ENCODE peak calls at places on chromosomes 11 and 22, in seven cellular contexts. B, K, A, T, H, Q and G are unnamed samples. For H3K4me1, the result is how much of the 10 kb centered on the place peaks cover.

GRCh38 chr22:50529416-50530279 is at the start of gene TYMP:
- DNase-seq in B (no peak), K (no peak), A (peak), T (peak), H (no peak), Q (peak), G (peak)

GRCh38 chr22:37193629-37194191 is 5.7 kb upstream of the C1QTNF6 start:
- DNase-seq in B (peak), K (no peak), A (no peak), T (no peak), H (no peak), Q (peak), G (peak)

GRCh38 chr11:36453678-36454077 is 56.4 kb downstream of the TRAF6 start:
- DNase-seq in B (no peak), K (no peak), A (no peak), T (no peak), H (no peak), Q (no peak), G (peak)

GRCh38 chr11:75195164-75195962 is 44.5 kb downstream of the SLCO2B1 start:
- DNase-seq in B (no peak), K (no peak), A (peak), T (peak), H (no peak), Q (no peak), G (peak)

GRCh38 chr11:66467034-66467659 is 442 bp downstream of the PELI3 start:
- DNase-seq in B (no peak), K (peak), A (peak), T (no peak), H (peak), Q (peak), G (peak)

GRCh38 chr11:81869337-81870065 is 864.2 kb downstream of the FAM181B start:
- DNase-seq in B (peak), K (no peak), A (peak), T (no peak), H (no peak), Q (peak), G (peak)

GRCh38 chr11:45180158-45180887 is 33.9 kb downstream of the PRDM11 start:
- DNase-seq in B (no peak), K (peak), A (peak), T (no peak), H (no peak), Q (no peak), G (peak)

GRCh38 chr11:94932503-94932902 is 40.9 kb downstream of the CWC15 start:
- DNase-seq in B (no peak), K (no peak), A (no peak), T (no peak), H (no peak), Q (no peak), G (no peak)

GRCh38 chr22:49404020-49404419 is 423.7 kb downstream of the BRD1 start:
- DNase-seq in B (no peak), K (no peak), A (no peak), T (no peak), H (no peak), Q (no peak), G (peak)

GRCh38 chr11:110075087-110075821 is 17.9 kb upstream of the ZC3H12C start:
- DNase-seq in B (no peak), K (no peak), A (peak), T (no peak), H (no peak), Q (no peak), G (no peak)

GRCh38 chr11:33515347-33515746 is 185.3 kb downstream of the C11orf91 start:
- DNase-seq in B (no peak), K (no peak), A (peak), T (peak), H (no peak), Q (no peak), G (no peak)

GRCh38 chr22:47943729-47944700 is 1181.6 kb downstream of the TBC1D22A start:
- DNase-seq in B (no peak), K (no peak), A (no peak), T (no peak), H (no peak), Q (no peak), G (no peak)

GRCh38 chr11:65537620-65538231 is 12.8 kb downstream of the SCYL1 start:
- DNase-seq in B (no peak), K (no peak), A (no peak), T (no peak), H (no peak), Q (no peak), G (no peak)

GRCh38 chr22:23098718-23099524 is 28.6 kb downstream of the GNAZ start:
- DNase-seq in B (no peak), K (no peak), A (peak), T (peak), H (no peak), Q (no peak), G (peak)

GRCh38 chr11:68467446-68467845 is 6.9 kb downstream of the PPP6R3 start:
- DNase-seq in B (no peak), K (no peak), A (no peak), T (no peak), H (no peak), Q (no peak), G (no peak)
- H3K4me1 ChIP-seq in B (half or more), K (under half), A (half or more), T (half or more), H (under half), Q (half or more), G (under half)

GRCh38 chr11:12144306-12145174 is 34.1 kb downstream of the MICAL2 start:
- DNase-seq in B (no peak), K (no peak), A (no peak), T (no peak), H (no peak), Q (no peak), G (no peak)
- H3K4me1 ChIP-seq in B (under half), K (under half), A (under half), T (under half), H (under half), Q (half or more), G (under half)

GRCh38 chr11:113141010-113141409 is 173.4 kb upstream of the TTC12 start:
- DNase-seq in B (no peak), K (no peak), A (no peak), T (no peak), H (no peak), Q (no peak), G (no peak)
- H3K4me1 ChIP-seq in B (under half), K (under half), A (under half), T (under half), H (under half), Q (under half), G (under half)

DNA sequence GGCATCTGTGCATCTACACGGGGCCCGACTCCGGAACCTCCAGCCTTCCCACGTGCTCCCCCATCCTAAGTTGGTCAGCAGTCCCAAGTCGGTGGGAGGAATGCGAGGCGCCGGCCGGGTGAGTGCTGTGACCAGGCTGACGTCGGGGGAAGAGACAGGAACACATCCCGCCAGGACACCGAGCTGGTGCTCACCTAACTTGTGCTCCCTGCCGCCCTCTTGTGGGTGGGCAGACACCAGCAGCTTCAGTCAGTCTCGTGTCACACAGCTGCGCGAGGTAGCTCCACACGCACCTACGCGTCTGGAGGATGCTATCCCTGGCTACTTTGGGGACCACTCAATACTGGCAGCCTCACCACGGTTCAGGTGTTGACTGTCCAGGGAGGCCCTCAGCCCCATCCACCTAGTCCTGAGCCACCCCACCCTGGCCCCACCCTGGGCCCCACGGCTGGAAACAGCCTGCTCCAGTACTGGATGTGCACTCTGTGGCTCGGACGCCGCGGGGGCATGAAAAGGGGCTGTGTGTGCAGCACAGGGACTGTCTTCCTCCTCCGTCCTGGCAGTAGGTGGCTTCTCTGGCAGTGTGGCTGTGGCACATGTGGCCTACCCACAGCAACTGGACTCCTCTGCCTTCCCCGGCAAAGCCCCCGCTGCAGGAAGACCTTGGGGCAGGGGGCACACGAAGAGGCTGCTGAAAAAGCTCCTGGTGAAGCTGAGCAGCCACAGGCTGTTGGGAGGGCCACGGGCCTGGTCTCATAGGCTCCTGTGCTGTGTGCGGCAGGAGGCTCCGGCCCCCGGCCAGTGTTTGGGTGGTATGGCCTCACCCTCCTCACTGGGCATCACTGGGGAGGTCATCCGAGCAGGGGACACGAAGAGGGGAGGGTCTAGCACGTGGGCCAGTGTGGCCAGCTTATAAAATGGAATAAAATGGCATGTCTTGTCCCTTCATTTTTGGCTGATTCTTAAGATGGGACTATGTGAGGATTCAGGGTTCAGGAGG is 11.2 kb upstream of the BID start:
- DNase-seq in B (peak), K (no peak), A (peak), T (peak), H (peak), Q (peak), G (peak)
- H3K4me1 ChIP-seq in B (under half), K (under half), A (under half), T (under half), H (under half), Q (under half), G (under half)

GRCh38 chr11:63532799-63533475 is 3.7 kb upstream of the PLAAT4 start:
- DNase-seq in B (no peak), K (no peak), A (no peak), T (no peak), H (no peak), Q (no peak), G (no peak)
- H3K4me1 ChIP-seq in B (half or more), K (under half), A (under half), T (half or more), H (under half), Q (half or more), G (under half)

GRCh38 chr22:39449708-39450107 is 7.1 kb upstream of the MGAT3 start:
- DNase-seq in B (no peak), K (no peak), A (no peak), T (no peak), H (peak), Q (no peak), G (no peak)
- H3K4me1 ChIP-seq in B (under half), K (under half), A (under half), T (under half), H (half or more), Q (under half), G (under half)

DNA sequence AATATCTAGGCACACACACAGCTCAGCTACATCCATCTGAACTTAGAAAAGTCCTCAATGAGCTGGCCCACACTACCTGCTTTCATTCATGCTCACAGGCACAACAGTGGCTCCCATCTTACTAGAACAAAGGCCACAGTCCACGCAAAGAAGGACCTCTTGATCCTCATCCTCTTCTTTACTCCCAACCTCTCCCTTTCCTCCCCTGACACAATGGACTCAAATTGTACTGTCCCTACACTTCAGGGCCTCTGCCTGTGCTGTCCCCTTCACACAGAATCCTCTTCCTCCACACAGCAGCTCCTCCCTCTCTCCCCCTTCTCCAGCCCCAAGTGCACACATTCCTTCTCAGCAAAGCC is 12.7 kb downstream of the SMCO4 start:
- DNase-seq in B (no peak), K (no peak), A (no peak), T (no peak), H (no peak), Q (no peak), G (no peak)
- H3K4me1 ChIP-seq in B (under half), K (under half), A (under half), T (half or more), H (under half), Q (half or more), G (under half)

DNA sequence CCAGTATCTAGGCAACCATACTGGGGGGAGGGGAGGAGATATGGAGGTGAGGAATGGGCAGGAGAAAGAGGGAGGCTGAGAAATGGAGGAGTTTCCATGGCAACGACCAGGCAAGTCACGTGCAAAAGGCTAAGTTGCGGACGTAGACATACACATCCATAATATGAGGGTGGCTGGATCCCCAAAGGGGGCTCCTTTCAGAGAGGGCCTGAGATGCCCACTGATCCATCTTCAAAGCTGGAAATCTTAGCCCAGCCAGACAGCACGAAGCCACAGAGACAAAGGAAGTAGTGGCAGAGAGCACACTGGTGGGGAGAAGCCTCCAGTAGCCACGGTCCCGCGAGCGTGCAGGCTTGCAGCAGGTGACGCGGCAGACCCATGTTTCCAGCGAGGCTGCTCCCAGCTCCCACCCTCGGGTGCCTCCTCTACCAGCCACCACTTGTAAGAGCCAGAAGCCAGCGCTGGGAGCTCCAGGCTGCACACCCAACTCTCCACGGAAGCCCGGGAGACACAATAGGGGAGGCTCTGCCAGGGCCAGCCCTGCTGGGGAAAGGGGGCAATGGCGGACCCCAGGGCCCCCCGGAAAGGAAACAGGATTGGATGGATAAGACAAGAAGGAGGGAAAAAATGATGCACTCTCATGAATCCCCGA is 935 bp downstream of the FXYD6 start:
- DNase-seq in B (peak), K (no peak), A (peak), T (no peak), H (no peak), Q (peak), G (no peak)
- H3K4me1 ChIP-seq in B (under half), K (under half), A (under half), T (half or more), H (under half), Q (under half), G (under half)

GRCh38 chr11:64525711-64526110 is 65.3 kb upstream of the SLC22A12 start:
- DNase-seq in B (no peak), K (no peak), A (no peak), T (no peak), H (no peak), Q (no peak), G (no peak)
- H3K4me1 ChIP-seq in B (under half), K (under half), A (under half), T (under half), H (under half), Q (under half), G (under half)

GRCh38 chr11:35163209-35163608 is 24.2 kb downstream of the CD44 start:
- DNase-seq in B (no peak), K (no peak), A (no peak), T (no peak), H (no peak), Q (no peak), G (no peak)

GRCh38 chr11:35160902-35161585 is 22.1 kb downstream of the CD44 start:
- DNase-seq in B (no peak), K (no peak), A (no peak), T (no peak), H (no peak), Q (no peak), G (no peak)

GRCh38 chr11:35163707-35164496 is 24.9 kb downstream of the CD44 start:
- DNase-seq in B (peak), K (no peak), A (no peak), T (no peak), H (peak), Q (peak), G (no peak)

GRCh38 chr11:35160248-35160820 is 21.4 kb downstream of the CD44 start:
- DNase-seq in B (peak), K (no peak), A (no peak), T (no peak), H (no peak), Q (peak), G (no peak)

DNA sequence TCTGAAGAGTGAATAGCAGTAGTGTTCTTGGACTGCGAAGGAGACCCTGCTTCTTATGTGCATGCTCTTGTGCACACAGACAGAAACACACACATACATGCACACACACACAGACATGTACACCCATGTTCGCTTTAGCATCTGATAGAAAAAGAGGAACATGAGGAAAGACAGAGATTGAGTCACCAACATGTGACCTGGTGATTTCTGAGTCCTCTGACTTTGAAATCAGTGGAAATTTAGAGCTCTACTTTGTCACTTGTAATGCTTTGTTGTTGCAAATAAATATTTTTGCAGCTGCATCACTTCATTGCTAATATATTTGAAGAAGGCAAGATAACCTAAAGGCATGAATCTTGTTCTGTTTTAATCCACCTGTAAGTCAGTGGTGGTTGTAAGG is 23.8 kb downstream of the CD44 start:
- DNase-seq in B (no peak), K (no peak), A (no peak), T (no peak), H (no peak), Q (peak), G (no peak)
- H3K4me1 ChIP-seq in B (half or more), K (under half), A (half or more), T (half or more), H (under half), Q (half or more), G (under half)